ENCODE peak calls at places on chromosomes 13 and 19, in four cellular contexts. One of them, this sample, is unnamed.

GRCh38 chr19:7556696-7557315 is 21.3 kb downstream of the PNPLA6 start:
- DNase-seq in stimulated activated CD4-positive, alpha-beta T cell treated with anti-CD3 and anti-CD28 coated beads, TNF-alpha, amount 100 ng/mL, for 1 hour: no peak
- DNase-seq in tibial artery: no peak
- DNase-seq in fibroblast of pulmonary artery: no peak
- DNase-seq in this sample: no peak

GRCh38 chr19:55597493-55597892 is 1.8 kb downstream of the FIZ1 start:
- DNase-seq in tibial artery: no peak
- DNase-seq in fibroblast of pulmonary artery: no peak
- DNase-seq in stimulated activated CD4-positive, alpha-beta T cell treated with anti-CD3 and anti-CD28 coated beads, TNF-alpha, amount 100 ng/mL, for 1 hour: no peak
- DNase-seq in this sample: no peak

GRCh38 chr13:42354246-42355117 is 82.5 kb downstream of the AKAP11 start:
- DNase-seq in tibial artery: no peak
- DNase-seq in fibroblast of pulmonary artery: peak
- DNase-seq in stimulated activated CD4-positive, alpha-beta T cell treated with anti-CD3 and anti-CD28 coated beads, TNF-alpha, amount 100 ng/mL, for 1 hour: no peak
- DNase-seq in this sample: no peak

GRCh38 chr13:26601669-26602068 is 44.2 kb downstream of the WASF3 start:
- DNase-seq in tibial artery: no peak
- DNase-seq in fibroblast of pulmonary artery: peak
- DNase-seq in stimulated activated CD4-positive, alpha-beta T cell treated with anti-CD3 and anti-CD28 coated beads, TNF-alpha, amount 100 ng/mL, for 1 hour: no peak
- DNase-seq in this sample: no peak

GRCh38 chr13:24107955-24108614 is 52.4 kb upstream of the SPATA13 start:
- DNase-seq in tibial artery: no peak
- DNase-seq in fibroblast of pulmonary artery: no peak
- DNase-seq in stimulated activated CD4-positive, alpha-beta T cell treated with anti-CD3 and anti-CD28 coated beads, TNF-alpha, amount 100 ng/mL, for 1 hour: no peak
- DNase-seq in this sample: no peak

GRCh38 chr13:75993246-75993645 is 357.1 kb downstream of the LMO7 start:
- DNase-seq in fibroblast of pulmonary artery: no peak
- DNase-seq in tibial artery: no peak
- DNase-seq in stimulated activated CD4-positive, alpha-beta T cell treated with anti-CD3 and anti-CD28 coated beads, TNF-alpha, amount 100 ng/mL, for 1 hour: no peak
- DNase-seq in this sample: no peak

GRCh38 chr13:95660981-95661581 is 15.9 kb upstream of the DNAJC3 start:
- DNase-seq in stimulated activated CD4-positive, alpha-beta T cell treated with anti-CD3 and anti-CD28 coated beads, TNF-alpha, amount 100 ng/mL, for 1 hour: no peak
- DNase-seq in fibroblast of pulmonary artery: peak
- DNase-seq in tibial artery: no peak
- DNase-seq in this sample: no peak

GRCh38 chr13:97338571-97338970 is 95.4 kb upstream of the RAP2A start:
- DNase-seq in stimulated activated CD4-positive, alpha-beta T cell treated with anti-CD3 and anti-CD28 coated beads, TNF-alpha, amount 100 ng/mL, for 1 hour: no peak
- DNase-seq in tibial artery: no peak
- DNase-seq in fibroblast of pulmonary artery: no peak
- DNase-seq in this sample: no peak

GRCh38 chr19:36745870-36746269 is 26.7 kb downstream of the ZNF850 start:
- DNase-seq in tibial artery: no peak
- DNase-seq in stimulated activated CD4-positive, alpha-beta T cell treated with anti-CD3 and anti-CD28 coated beads, TNF-alpha, amount 100 ng/mL, for 1 hour: no peak
- DNase-seq in fibroblast of pulmonary artery: no peak
- DNase-seq in this sample: no peak

GRCh38 chr19:3338541-3339181 is 27.7 kb upstream of the NFIC start:
- DNase-seq in stimulated activated CD4-positive, alpha-beta T cell treated with anti-CD3 and anti-CD28 coated beads, TNF-alpha, amount 100 ng/mL, for 1 hour: no peak
- DNase-seq in tibial artery: peak
- DNase-seq in fibroblast of pulmonary artery: no peak
- DNase-seq in this sample: no peak

GRCh38 chr19:29798783-29799182 is 13.0 kb upstream of the CCNE1 start:
- DNase-seq in stimulated activated CD4-positive, alpha-beta T cell treated with anti-CD3 and anti-CD28 coated beads, TNF-alpha, amount 100 ng/mL, for 1 hour: no peak
- DNase-seq in tibial artery: no peak
- DNase-seq in fibroblast of pulmonary artery: peak
- DNase-seq in this sample: no peak

GRCh38 chr13:38173403-38173802 is 176.2 kb upstream of the UFM1 start:
- DNase-seq in fibroblast of pulmonary artery: no peak
- DNase-seq in stimulated activated CD4-positive, alpha-beta T cell treated with anti-CD3 and anti-CD28 coated beads, TNF-alpha, amount 100 ng/mL, for 1 hour: no peak
- DNase-seq in tibial artery: no peak
- DNase-seq in this sample: no peak

GRCh38 chr19:32345261-32346207 is at the start of gene ZNF507:
- DNase-seq in tibial artery: peak
- DNase-seq in fibroblast of pulmonary artery: peak
- DNase-seq in stimulated activated CD4-positive, alpha-beta T cell treated with anti-CD3 and anti-CD28 coated beads, TNF-alpha, amount 100 ng/mL, for 1 hour: peak
- DNase-seq in this sample: peak

GRCh38 chr19:35484637-35485036 is 5.6 kb downstream of the KRTDAP start:
- DNase-seq in stimulated activated CD4-positive, alpha-beta T cell treated with anti-CD3 and anti-CD28 coated beads, TNF-alpha, amount 100 ng/mL, for 1 hour: no peak
- DNase-seq in tibial artery: no peak
- DNase-seq in fibroblast of pulmonary artery: no peak
- DNase-seq in this sample: peak

GRCh38 chr13:99496322-99497142 is 4.7 kb upstream of the TM9SF2 start:
- DNase-seq in stimulated activated CD4-positive, alpha-beta T cell treated with anti-CD3 and anti-CD28 coated beads, TNF-alpha, amount 100 ng/mL, for 1 hour: peak
- DNase-seq in tibial artery: peak
- DNase-seq in fibroblast of pulmonary artery: peak
- DNase-seq in this sample: peak

GRCh38 chr13:98108330-98108729 is 34.6 kb upstream of the FARP1 start:
- DNase-seq in stimulated activated CD4-positive, alpha-beta T cell treated with anti-CD3 and anti-CD28 coated beads, TNF-alpha, amount 100 ng/mL, for 1 hour: no peak
- DNase-seq in fibroblast of pulmonary artery: peak
- DNase-seq in tibial artery: no peak
- DNase-seq in this sample: no peak

GRCh38 chr19:2702170-2703076 is at the start of gene GNG7:
- DNase-seq in fibroblast of pulmonary artery: peak
- DNase-seq in tibial artery: peak
- DNase-seq in stimulated activated CD4-positive, alpha-beta T cell treated with anti-CD3 and anti-CD28 coated beads, TNF-alpha, amount 100 ng/mL, for 1 hour: peak
- DNase-seq in this sample: peak

GRCh38 chr19:52961981-52962380 is 700 bp downstream of the ZNF816 start:
- DNase-seq in fibroblast of pulmonary artery: no peak
- DNase-seq in stimulated activated CD4-positive, alpha-beta T cell treated with anti-CD3 and anti-CD28 coated beads, TNF-alpha, amount 100 ng/mL, for 1 hour: no peak
- DNase-seq in tibial artery: no peak
- DNase-seq in this sample: no peak

GRCh38 chr19:56642711-56643459 is at the start of gene SMIM17:
- DNase-seq in stimulated activated CD4-positive, alpha-beta T cell treated with anti-CD3 and anti-CD28 coated beads, TNF-alpha, amount 100 ng/mL, for 1 hour: no peak
- DNase-seq in tibial artery: no peak
- DNase-seq in fibroblast of pulmonary artery: no peak
- DNase-seq in this sample: no peak

GRCh38 chr13:51330741-51331140 is 8.8 kb upstream of the SERPINE3 start:
- DNase-seq in fibroblast of pulmonary artery: peak
- DNase-seq in stimulated activated CD4-positive, alpha-beta T cell treated with anti-CD3 and anti-CD28 coated beads, TNF-alpha, amount 100 ng/mL, for 1 hour: no peak
- DNase-seq in tibial artery: no peak
- DNase-seq in this sample: no peak

GRCh38 chr13:74316531-74316930 is 182.3 kb upstream of the KLF12 start:
- DNase-seq in fibroblast of pulmonary artery: peak
- DNase-seq in stimulated activated CD4-positive, alpha-beta T cell treated with anti-CD3 and anti-CD28 coated beads, TNF-alpha, amount 100 ng/mL, for 1 hour: no peak
- DNase-seq in tibial artery: no peak
- DNase-seq in this sample: no peak

GRCh38 chr19:3360494-3361383 is 5.6 kb upstream of the NFIC start:
- DNase-seq in stimulated activated CD4-positive, alpha-beta T cell treated with anti-CD3 and anti-CD28 coated beads, TNF-alpha, amount 100 ng/mL, for 1 hour: peak
- DNase-seq in fibroblast of pulmonary artery: no peak
- DNase-seq in tibial artery: peak
- DNase-seq in this sample: peak

GRCh38 chr19:53131732-53132131 is 978 bp downstream of the ZNF415 start:
- DNase-seq in stimulated activated CD4-positive, alpha-beta T cell treated with anti-CD3 and anti-CD28 coated beads, TNF-alpha, amount 100 ng/mL, for 1 hour: no peak
- DNase-seq in fibroblast of pulmonary artery: no peak
- DNase-seq in tibial artery: no peak
- DNase-seq in this sample: no peak

This sample was measured in memory B cell.